ENCODE peak calls at places on chromosomes 4 and X, in four cellular contexts. One of them, this sample, is unnamed.

GRCh38 chrX:116241001-116241400 is 70.5 kb downstream of the AGTR2 start:
- DNase-seq in OCI-LY7: no peak
- DNase-seq in fibroblast of lung: peak; percentile 9
- DNase-seq in GM06990: no peak
- DNase-seq in this sample: no peak

GRCh38 chrX:63560601-63561218 is 209.6 kb upstream of the SPIN4 start:
- DNase-seq in OCI-LY7: no peak
- DNase-seq in fibroblast of lung: peak; percentile 79
- DNase-seq in GM06990: peak; percentile 65
- DNase-seq in this sample: peak; percentile 32

GRCh38 chr4:6782846-6783110 is 251 bp downstream of the KIAA0232 start:
- DNase-seq in OCI-LY7: no peak
- DNase-seq in fibroblast of lung: no peak
- DNase-seq in GM06990: no peak
- DNase-seq in this sample: no peak

GRCh38 chrX:53688300-53688699 is 1.8 kb upstream of the HUWE1 start:
- DNase-seq in OCI-LY7: no peak
- DNase-seq in fibroblast of lung: no peak
- DNase-seq in GM06990: no peak
- DNase-seq in this sample: no peak

GRCh38 chrX:134542485-134542884 is 82.5 kb downstream of the HPRT1 start:
- DNase-seq in OCI-LY7: peak; percentile 30
- DNase-seq in fibroblast of lung: peak; percentile 80
- DNase-seq in GM06990: no peak
- DNase-seq in this sample: peak; percentile 48

GRCh38 chrX:33908074-33908473 is 224.0 kb downstream of the FAM47A start:
- DNase-seq in OCI-LY7: no peak
- DNase-seq in fibroblast of lung: no peak
- DNase-seq in GM06990: no peak
- DNase-seq in this sample: no peak

GRCh38 chr4:37798616-37799015 is 27.9 kb upstream of the PGM2 start:
- DNase-seq in OCI-LY7: no peak
- DNase-seq in fibroblast of lung: no peak
- DNase-seq in GM06990: no peak
- DNase-seq in this sample: no peak

GRCh38 chrX:154840856-154841255 is 6.4 kb upstream of the SMIM9 start:
- DNase-seq in OCI-LY7: peak; percentile 39
- DNase-seq in fibroblast of lung: peak; percentile 75
- DNase-seq in GM06990: no peak
- DNase-seq in this sample: peak; percentile 31

GRCh38 chrX:41177297-41177696 is 92.1 kb downstream of the USP9X start:
- DNase-seq in OCI-LY7: no peak
- DNase-seq in fibroblast of lung: no peak
- DNase-seq in GM06990: no peak
- DNase-seq in this sample: no peak

GRCh38 chr4:2714071-2714770 is 41.9 kb downstream of the TNIP2 start:
- DNase-seq in OCI-LY7: no peak
- DNase-seq in fibroblast of lung: peak; percentile 53
- DNase-seq in GM06990: no peak
- DNase-seq in this sample: no peak

GRCh38 chr4:146591986-146592385 is 46.7 kb upstream of the POU4F2 start:
- DNase-seq in OCI-LY7: no peak
- DNase-seq in fibroblast of lung: no peak
- DNase-seq in GM06990: no peak
- DNase-seq in this sample: no peak

GRCh38 chrX:45850197-45850774 is 649.6 kb upstream of the DIPK2B start:
- DNase-seq in OCI-LY7: no peak
- DNase-seq in fibroblast of lung: peak; percentile 13
- DNase-seq in GM06990: no peak
- DNase-seq in this sample: no peak

GRCh38 chr4:104465201-104465600 is 29.5 kb downstream of the CXXC4 start:
- DNase-seq in OCI-LY7: no peak
- DNase-seq in fibroblast of lung: peak; percentile 84
- DNase-seq in GM06990: no peak
- DNase-seq in this sample: no peak

GRCh38 chr4:26916195-26916594 is 55.6 kb downstream of the STIM2 start:
- DNase-seq in OCI-LY7: no peak
- DNase-seq in fibroblast of lung: no peak
- DNase-seq in GM06990: no peak
- DNase-seq in this sample: no peak

GRCh38 chr4:150236626-150237025 is 158.4 kb downstream of the DCLK2 start:
- DNase-seq in OCI-LY7: no peak
- DNase-seq in fibroblast of lung: peak; percentile 52
- DNase-seq in GM06990: no peak
- DNase-seq in this sample: no peak

GRCh38 chr4:148305749-148306148 is 136.5 kb downstream of the NR3C2 start:
- DNase-seq in OCI-LY7: no peak
- DNase-seq in fibroblast of lung: no peak
- DNase-seq in GM06990: no peak
- DNase-seq in this sample: no peak

GRCh38 chr4:33107813-33108212 is 2387.6 kb downstream of the PCDH7 start:
- DNase-seq in OCI-LY7: no peak
- DNase-seq in fibroblast of lung: no peak
- DNase-seq in GM06990: no peak
- DNase-seq in this sample: no peak

GRCh38 chr4:10008208-10009005 is 12.9 kb downstream of the SLC2A9 start:
- DNase-seq in OCI-LY7: no peak
- DNase-seq in fibroblast of lung: peak; percentile 57
- DNase-seq in GM06990: peak; percentile 33
- DNase-seq in this sample: no peak

GRCh38 chrX:144946696-144947095 is 300.6 kb upstream of the SPANXN1 start:
- DNase-seq in OCI-LY7: no peak
- DNase-seq in fibroblast of lung: no peak
- DNase-seq in GM06990: no peak
- DNase-seq in this sample: no peak

GRCh38 chr4:152997771-152998487 is 61.8 kb downstream of the FHDC1 start:
- DNase-seq in OCI-LY7: no peak
- DNase-seq in fibroblast of lung: no peak
- DNase-seq in GM06990: no peak
- DNase-seq in this sample: no peak

GRCh38 chr4:997375-998071 is 4.3 kb upstream of the SLC26A1 start:
- DNase-seq in OCI-LY7: no peak
- DNase-seq in fibroblast of lung: no peak
- DNase-seq in GM06990: no peak
- DNase-seq in this sample: no peak

GRCh38 chrX:55919367-55920221 is 202.0 kb downstream of the RRAGB start:
- DNase-seq in OCI-LY7: peak; percentile 68
- DNase-seq in fibroblast of lung: no peak
- DNase-seq in GM06990: peak; percentile 82
- DNase-seq in this sample: no peak
- TF ChIP-seq CTCF in OCI-LY7: peak; percentile 43
- TF ChIP-seq CTCF in fibroblast of lung: no peak
- TF ChIP-seq CTCF in GM06990: peak; percentile 44
- TF ChIP-seq CTCF in this sample: no peak

DNA sequence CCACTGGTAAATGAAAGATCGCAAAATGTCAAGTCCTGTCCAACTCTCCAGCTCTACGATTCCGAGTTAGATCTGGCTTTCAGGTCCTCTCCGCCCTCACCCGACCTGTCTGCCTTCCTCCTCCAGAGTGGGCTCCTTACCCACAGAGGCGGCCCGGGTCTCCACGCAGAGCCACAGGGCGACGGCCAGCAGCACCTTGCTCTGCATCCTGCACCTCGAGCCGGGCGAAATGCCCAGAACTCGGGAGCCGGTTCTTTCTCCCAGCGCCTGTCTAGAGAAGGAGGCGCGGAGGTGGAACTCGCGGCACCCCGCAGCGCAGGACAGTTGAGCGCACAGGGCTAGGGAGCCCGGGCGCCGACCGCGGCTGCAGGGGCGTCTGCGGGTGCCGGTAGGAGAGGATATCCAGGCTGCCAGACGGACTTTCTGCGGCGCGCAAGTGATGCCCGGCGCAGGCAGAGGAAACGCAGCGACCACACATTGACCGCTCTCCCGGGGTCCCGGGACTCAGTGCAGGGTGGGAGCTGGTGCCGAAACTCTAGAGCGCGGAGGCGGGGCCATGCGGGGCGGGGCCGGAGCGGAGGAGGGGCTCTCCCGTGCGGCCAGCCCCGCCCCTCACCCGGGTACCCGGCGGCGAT is at the start of gene KDR:
- DNase-seq in OCI-LY7: no peak
- DNase-seq in fibroblast of lung: peak; percentile 14
- DNase-seq in GM06990: peak; percentile 3
- DNase-seq in this sample: no peak
- H3K4me3 ChIP-seq in OCI-LY7: no peak within 1 kb of the TSS
- H3K4me3 ChIP-seq in fibroblast of lung: peak within 1 kb of the TSS; percentile 58
- H3K4me3 ChIP-seq in GM06990: no peak within 1 kb of the TSS
- H3K4me3 ChIP-seq in this sample: peak within 1 kb of the TSS; percentile 67

DNA sequence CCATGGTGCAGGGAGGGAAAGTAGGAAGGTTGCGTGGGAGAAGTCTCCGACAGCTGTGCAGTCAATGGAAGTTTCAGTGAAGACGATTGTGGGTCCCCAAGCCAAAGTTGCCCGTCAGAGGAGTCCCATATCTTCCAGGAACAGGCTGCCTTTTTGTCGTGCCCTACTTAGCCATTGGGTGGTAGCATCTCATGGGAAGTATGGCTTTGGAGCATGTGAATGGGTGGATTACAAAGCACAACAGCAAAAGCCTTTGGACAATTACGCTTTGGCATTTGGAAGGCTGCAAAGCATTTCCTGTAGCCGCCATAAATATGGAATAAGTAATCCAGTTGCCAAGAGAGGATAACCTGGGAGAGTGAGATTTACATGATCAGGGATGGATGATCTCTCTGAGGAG is 300.7 kb upstream of the BOD1L1 start:
- DNase-seq in OCI-LY7: no peak
- DNase-seq in fibroblast of lung: no peak
- DNase-seq in GM06990: no peak
- DNase-seq in this sample: no peak
- TF ChIP-seq CTCF in OCI-LY7: no peak
- TF ChIP-seq CTCF in fibroblast of lung: no peak
- TF ChIP-seq CTCF in GM06990: no peak
- TF ChIP-seq CTCF in this sample: no peak

DNA sequence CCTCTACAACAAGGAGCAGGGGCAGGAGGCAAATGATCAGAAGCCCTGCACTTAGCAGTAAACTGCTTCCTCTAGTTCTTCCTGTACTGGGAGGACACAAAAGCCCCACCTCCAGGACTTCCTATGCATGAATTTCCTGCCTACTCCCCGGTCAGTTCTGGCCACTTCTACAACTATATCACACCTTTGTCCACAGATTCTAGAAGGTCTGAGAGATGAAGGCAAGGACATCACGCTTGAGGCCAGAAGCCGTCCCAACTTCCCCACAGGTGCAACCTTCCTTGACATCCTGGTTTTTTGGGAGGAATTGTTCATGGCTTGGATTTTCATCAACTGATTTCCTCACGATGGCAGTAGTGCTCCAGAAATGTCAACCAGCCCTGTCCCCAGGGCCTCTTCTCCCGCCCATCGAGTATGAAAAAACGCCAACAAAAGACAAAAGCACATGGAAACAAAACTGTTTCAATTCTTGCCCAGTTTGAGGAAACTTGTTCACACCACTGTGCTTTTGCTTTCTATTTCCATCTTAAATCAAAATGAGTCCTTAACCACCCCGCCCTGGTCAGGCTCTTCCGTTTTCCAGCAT is 206.5 kb upstream of the STK26 start:
- DNase-seq in OCI-LY7: peak; percentile 0
- DNase-seq in fibroblast of lung: no peak
- DNase-seq in GM06990: peak; percentile 78
- DNase-seq in this sample: peak; percentile 66
- H3K4me3 ChIP-seq in OCI-LY7: no peak overlapping the region
- H3K4me3 ChIP-seq in fibroblast of lung: no peak overlapping the region
- H3K4me3 ChIP-seq in GM06990: peak overlapping the region; percentile 36
- H3K4me3 ChIP-seq in this sample: peak overlapping the region; percentile 27

DNA sequence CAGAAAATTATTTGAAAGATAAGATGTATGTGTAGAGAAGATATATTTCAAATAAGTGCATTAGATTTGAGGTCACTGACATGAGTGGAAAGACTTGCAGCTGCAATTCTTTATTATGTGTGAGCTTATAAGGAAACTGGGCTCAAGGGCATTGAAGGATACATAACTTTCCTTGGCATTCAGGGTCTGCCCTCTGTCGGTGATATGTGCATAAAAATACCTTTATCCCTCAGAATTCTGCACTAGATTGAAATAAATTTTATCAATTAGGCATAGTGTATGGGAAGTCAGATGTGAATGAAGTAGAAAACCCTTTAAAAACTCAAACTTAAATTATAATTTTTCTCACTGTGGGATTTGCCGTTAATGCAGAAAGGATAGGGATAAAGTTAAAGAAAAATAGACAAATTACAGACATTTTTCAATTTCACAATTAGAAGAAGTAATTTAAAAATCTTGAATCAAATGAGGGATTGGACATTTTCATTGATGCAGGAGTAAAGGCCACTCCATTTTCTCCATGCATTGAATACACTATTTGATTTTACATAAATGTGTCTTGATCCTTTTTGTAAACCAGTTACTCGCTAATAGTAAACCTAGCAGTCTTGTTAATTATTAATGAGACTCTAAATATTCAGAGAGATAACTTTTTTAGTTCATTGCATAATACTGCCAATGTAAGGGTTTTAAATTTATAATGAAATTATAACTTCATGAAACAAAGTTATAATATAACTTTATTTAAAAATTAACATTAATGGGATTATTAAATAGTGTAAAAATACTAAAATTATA is 21.0 kb upstream of the ETNPPL start:
- DNase-seq in OCI-LY7: peak; percentile 2
- DNase-seq in fibroblast of lung: peak; percentile 4
- DNase-seq in GM06990: no peak
- DNase-seq in this sample: peak; percentile 6
- TF ChIP-seq CTCF in OCI-LY7: peak; percentile 41
- TF ChIP-seq CTCF in fibroblast of lung: peak; percentile 30
- TF ChIP-seq CTCF in GM06990: no peak
- TF ChIP-seq CTCF in this sample: peak; percentile 33